ENCODE peak calls at places on chromosomes 13 and 19, in seven cellular contexts. V is HCT116, A is heart right ventricle, Y is transverse colon, M is body of pancreas, R is aorta, E is neuronal stem cell. W is an unnamed sample.

GRCh38 chr13:38141792-38142191 is 207.9 kb upstream of the UFM1 start:
- DNase-seq in M (no peak), Y (no peak), E (no peak), A (no peak), R (no peak), V (no peak), W (no peak)

GRCh38 chr13:20171364-20171763 is 10.5 kb upstream of the GJA3 start:
- DNase-seq in V (no peak), R (no peak), E (no peak), Y (no peak), M (no peak), A (no peak), W (no peak)

GRCh38 chr19:2042485-2043268 is 8.4 kb downstream of the MKNK2 start:
- DNase-seq in V (no peak), R (peak), A (peak), M (peak), Y (peak), E (no peak), W (no peak)

GRCh38 chr19:1997353-1998233 is 17.9 kb downstream of the BTBD2 start:
- DNase-seq in A (no peak), M (no peak), V (no peak), Y (no peak), E (no peak), R (no peak), W (no peak)

GRCh38 chr19:55585658-55586339 is 5.2 kb upstream of the ZNF579 start:
- DNase-seq in A (peak), Y (peak), E (peak), R (peak), V (no peak), M (peak), W (peak)

GRCh38 chr13:112867301-112867711 is 101.7 kb upstream of the MCF2L start:
- DNase-seq in A (no peak), E (no peak), M (no peak), Y (no peak), R (peak), V (no peak), W (no peak)

GRCh38 chr13:30129411-30129810 is 177.9 kb downstream of the KATNAL1 start:
- DNase-seq in E (no peak), V (no peak), M (no peak), A (no peak), R (no peak), Y (no peak), W (no peak)

GRCh38 chr19:47274071-47274890 is at the start of gene INAFM1:
- DNase-seq in Y (peak), A (peak), V (peak), M (peak), E (peak), R (peak), W (peak)

GRCh38 chr19:40521276-40521675 is 54.5 kb downstream of the SPTBN4 start:
- DNase-seq in Y (no peak), A (no peak), V (no peak), E (no peak), M (no peak), R (no peak), W (no peak)

GRCh38 chr13:33057019-33057785 is 41.0 kb downstream of the KL start:
- DNase-seq in M (no peak), Y (no peak), V (no peak), R (no peak), A (no peak), E (peak), W (no peak)

GRCh38 chr13:42757678-42758420 is 23.5 kb upstream of the FAM216B start:
- DNase-seq in Y (no peak), M (no peak), V (no peak), E (no peak), R (no peak), A (no peak), W (no peak)

GRCh38 chr19:46861691-46862503 is 1.1 kb downstream of the ARHGAP35 start:
- DNase-seq in R (no peak), M (peak), V (no peak), E (no peak), Y (peak), A (peak), W (no peak)

GRCh38 chr19:456547-457110 is 4.2 kb downstream of the SHC2 start:
- DNase-seq in M (no peak), V (no peak), A (no peak), Y (no peak), R (no peak), E (no peak), W (no peak)

GRCh38 chr19:40390084-40390742 is at the start of gene HIPK4:
- DNase-seq in E (no peak), V (no peak), A (no peak), Y (no peak), M (no peak), R (no peak), W (no peak)

GRCh38 chr19:17020823-17021222 is 5.8 kb downstream of the CPAMD8 start:
- DNase-seq in V (peak), A (no peak), R (no peak), E (no peak), Y (no peak), M (no peak), W (no peak)

GRCh38 chr19:17020380-17020779 is 6.2 kb downstream of the CPAMD8 start:
- DNase-seq in R (no peak), Y (no peak), A (no peak), V (no peak), E (no peak), M (no peak), W (peak)

GRCh38 chr19:17023805-17024204 is 2.8 kb downstream of the CPAMD8 start:
- DNase-seq in V (no peak), A (no peak), M (no peak), E (no peak), Y (no peak), R (no peak), W (no peak)

GRCh38 chr19:17021328-17021727 is 5.3 kb downstream of the CPAMD8 start:
- DNase-seq in R (no peak), Y (no peak), E (no peak), M (no peak), A (no peak), V (no peak), W (no peak)

GRCh38 chr19:17021793-17022590 is 4.6 kb downstream of the CPAMD8 start:
- DNase-seq in Y (no peak), V (no peak), R (no peak), A (no peak), E (no peak), M (no peak), W (no peak)
- H3K27ac ChIP-seq in Y (no peak), V (no peak), R (no peak), A (no peak), E (no peak), M (no peak), W (no peak)

DNA sequence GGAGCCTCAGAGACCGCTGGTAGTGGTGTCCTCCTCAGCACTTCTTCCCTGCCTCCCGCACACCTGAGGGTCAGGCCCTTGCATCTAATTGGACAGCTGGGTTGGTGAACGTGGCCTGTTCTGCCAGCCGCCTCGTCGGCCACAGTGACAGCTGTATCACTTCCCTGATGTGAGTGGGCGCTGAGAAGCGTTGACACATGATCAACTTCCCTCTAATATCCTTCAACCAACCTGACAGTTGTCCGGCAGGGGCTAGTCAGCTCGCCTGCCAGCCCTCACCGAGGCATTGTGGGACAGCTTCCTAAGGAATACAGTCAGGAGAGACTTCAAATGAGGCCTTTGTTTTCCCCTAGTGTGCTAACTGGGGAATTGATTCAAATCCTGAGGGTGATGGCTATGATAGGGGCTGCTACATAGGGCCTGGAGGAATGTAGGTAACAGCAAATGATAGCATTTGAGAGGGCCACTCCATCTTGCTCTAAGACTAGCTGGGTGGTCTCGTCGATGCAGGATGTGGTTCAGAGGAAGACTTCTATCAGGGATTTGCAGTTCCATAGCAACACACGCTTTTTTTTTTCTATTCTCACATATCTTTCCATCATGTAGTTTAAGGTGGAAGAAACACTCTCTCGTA is 230.8 kb downstream of the TSHZ3 start:
- DNase-seq in R (no peak), A (no peak), M (no peak), E (no peak), Y (no peak), V (no peak), W (peak)
- H3K27ac ChIP-seq in R (no peak), A (no peak), M (no peak), E (no peak), Y (no peak), V (no peak), W (no peak)

GRCh38 chr13:98172570-98173405 is 4.3 kb downstream of the RNF113B start:
- DNase-seq in R (no peak), Y (no peak), M (no peak), A (no peak), E (no peak), V (no peak), W (no peak)
- H3K27ac ChIP-seq in R (no peak), Y (peak), M (peak), A (peak), E (no peak), V (no peak), W (no peak)

DNA sequence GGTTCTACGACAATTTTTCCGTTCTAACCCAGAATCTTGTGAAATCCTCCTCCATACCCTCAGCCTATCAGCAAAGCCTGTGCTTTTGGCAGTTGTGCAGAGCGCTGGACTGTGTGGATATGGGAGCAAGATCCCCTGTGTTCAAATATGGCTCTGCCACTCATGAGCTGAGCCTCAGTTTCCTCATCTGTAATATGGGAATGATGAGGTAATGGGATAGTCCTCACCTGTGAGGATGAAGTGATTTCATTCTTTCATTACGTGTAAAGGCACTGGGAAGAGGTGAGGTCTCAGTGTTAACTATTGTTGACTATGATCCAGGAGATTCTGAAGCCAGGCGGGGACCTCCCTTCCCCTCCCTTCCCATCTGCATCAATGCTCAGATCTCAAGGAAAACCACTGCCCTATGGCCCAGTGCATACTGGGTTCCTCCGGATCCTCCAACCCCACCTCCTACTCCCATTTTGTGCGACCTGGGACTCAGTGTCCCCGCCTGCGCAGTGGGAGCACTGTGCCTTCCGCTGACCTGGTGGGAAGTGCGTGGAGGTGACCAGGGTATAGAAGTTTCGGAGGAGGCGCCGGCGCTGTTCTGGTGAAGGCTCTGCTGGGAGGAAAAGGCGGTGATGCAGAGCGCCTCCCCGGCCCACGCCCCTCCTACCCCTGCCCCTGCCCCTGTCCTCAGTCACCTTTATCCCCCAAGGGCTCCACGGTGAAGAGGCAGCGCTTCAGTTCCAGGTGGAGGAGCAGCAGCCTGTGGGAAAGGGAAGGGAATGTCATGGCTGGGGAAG is 5.0 kb downstream of the FUZ start:
- DNase-seq in E (no peak), R (no peak), A (no peak), M (no peak), Y (no peak), V (no peak), W (no peak)
- H3K27ac ChIP-seq in E (no peak), R (peak), A (peak), M (no peak), Y (peak), V (no peak), W (peak)

GRCh38 chr19:18306903-18307681 is 15.8 kb downstream of the LSM4 start:
- DNase-seq in R (no peak), E (no peak), V (no peak), A (no peak), M (no peak), Y (no peak), W (no peak)
- H3K27ac ChIP-seq in R (peak), E (no peak), V (peak), A (peak), M (no peak), Y (peak), W (no peak)

GRCh38 chr13:102401755-102402154 is at the start of gene FGF14:
- DNase-seq in E (no peak), A (no peak), Y (no peak), M (no peak), V (no peak), R (no peak), W (no peak)
- H3K27ac ChIP-seq in E (no peak), A (peak), Y (peak), M (no peak), V (no peak), R (no peak), W (no peak)

GRCh38 chr13:87124785-87125074 is 546.4 kb upstream of the SLITRK5 start:
- DNase-seq in M (no peak), Y (no peak), A (no peak), V (no peak), R (no peak), E (no peak), W (no peak)

GRCh38 chr13:87131611-87132010 is 539.6 kb upstream of the SLITRK5 start:
- DNase-seq in R (no peak), E (peak), V (no peak), Y (no peak), M (no peak), A (no peak), W (no peak)

GRCh38 chr13:87128006-87128405 is 543.2 kb upstream of the SLITRK5 start:
- DNase-seq in A (no peak), V (no peak), M (no peak), E (peak), Y (no peak), R (no peak), W (no peak)

GRCh38 chr13:87129602-87130300 is 541.4 kb upstream of the SLITRK5 start:
- DNase-seq in A (no peak), E (no peak), R (no peak), V (no peak), M (no peak), Y (no peak), W (no peak)

DNA sequence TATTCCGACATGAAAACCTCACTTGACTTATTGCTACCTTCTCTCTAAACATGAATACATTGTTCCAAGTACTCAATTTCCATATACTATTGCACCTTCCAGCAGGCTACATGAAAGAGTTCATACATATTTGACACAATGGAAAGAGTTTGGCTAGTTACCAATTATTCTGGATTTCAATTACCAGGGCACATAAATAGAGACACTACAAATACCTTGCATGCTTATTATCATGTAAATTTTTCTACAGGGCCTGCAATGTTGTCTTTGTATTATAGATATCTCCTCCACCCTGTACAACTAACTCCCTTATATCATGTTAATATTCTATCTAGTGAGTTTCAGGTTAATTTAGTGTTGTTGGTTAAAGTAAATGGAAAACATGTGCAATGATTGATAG is 540.8 kb upstream of the SLITRK5 start:
- DNase-seq in E (no peak), V (no peak), R (no peak), M (no peak), Y (no peak), A (no peak), W (no peak)
- H3K27ac ChIP-seq in E (no peak), V (no peak), R (no peak), M (no peak), Y (no peak), A (no peak), W (no peak)

W was measured in substantia nigra.